ENCODE peak calls at places on chromosomes 5 and 9, in four cellular contexts. S, D, L and R are unnamed samples.

GRCh38 chr5:1187234-1187949 is 14.0 kb upstream of the SLC6A19 start:
- DNase-seq in S (no peak), D (no peak), L (no peak), R (no peak)

GRCh38 chr5:51225671-51226419 is 157.4 kb upstream of the ISL1 start:
- DNase-seq in S (no peak), D (no peak), L (no peak), R (no peak)

GRCh38 chr9:75616841-75617566 is 273.5 kb upstream of the PCSK5 start:
- DNase-seq in S (no peak), D (no peak), L (no peak), R (no peak)

GRCh38 chr5:57695179-57695578 is 212.6 kb upstream of the ACTBL2 start:
- DNase-seq in S (no peak), D (no peak), L (no peak), R (no peak)

GRCh38 chr5:45171563-45171962 is 362.8 kb downstream of the MRPS30 start:
- DNase-seq in S (no peak), D (no peak), L (no peak), R (no peak)

GRCh38 chr5:89320441-89320840 is 437.5 kb upstream of the MEF2C start:
- DNase-seq in S (no peak), D (no peak), L (no peak), R (no peak)

GRCh38 chr5:14440598-14441401 is 140.8 kb upstream of the OTULINL start:
- DNase-seq in S (peak; percentile 89), D (peak; percentile 82), L (no peak), R (no peak)

GRCh38 chr5:95963650-95964410 is 2.2 kb upstream of the ELL2 start:
- DNase-seq in S (no peak), D (no peak), L (no peak), R (no peak)

GRCh38 chr9:115952667-115953316 is 200.8 kb upstream of the PAPPA start:
- DNase-seq in S (peak; percentile 45), D (no peak), L (no peak), R (no peak)

GRCh38 chr9:104682642-104683041 is 11.7 kb upstream of the OR13D1 start:
- DNase-seq in S (peak; percentile 22), D (no peak), L (no peak), R (no peak)

GRCh38 chr9:87447547-87448432 is 49.9 kb upstream of the DAPK1 start:
- DNase-seq in S (no peak), D (no peak), L (no peak), R (no peak)

GRCh38 chr5:100905259-100905914 is 2.3 kb upstream of the ST8SIA4 start:
- DNase-seq in S (no peak), D (no peak), L (no peak), R (no peak)

GRCh38 chr5:76114192-76114795 is 31.1 kb downstream of the SV2C start:
- DNase-seq in S (no peak), D (no peak), L (no peak), R (no peak)

GRCh38 chr5:80125962-80126480 is 90.9 kb downstream of the THBS4 start:
- DNase-seq in S (peak; percentile 64), D (no peak), L (no peak), R (no peak)

GRCh38 chr9:70260007-70260443 is 1.2 kb downstream of the SMC5 start:
- DNase-seq in S (no peak), D (no peak), L (no peak), R (no peak)

GRCh38 chr5:84696651-84697050 is 312.0 kb upstream of the EDIL3 start:
- DNase-seq in S (no peak), D (no peak), L (no peak), R (no peak)

GRCh38 chr5:28666075-28666474 is 1627.7 kb upstream of the CDH9 start:
- DNase-seq in S (no peak), D (no peak), L (no peak), R (no peak)

GRCh38 chr5:172875372-172876279 is 41.6 kb downstream of the ERGIC1 start:
- DNase-seq in S (no peak), D (no peak), L (no peak), R (no peak)

GRCh38 chr5:1726956-1727355 is 72.7 kb downstream of the MRPL36 start:
- DNase-seq in S (no peak), D (peak; percentile 65), L (no peak), R (peak; percentile 21)

GRCh38 chr9:95425910-95426551 is 90.7 kb downstream of the PTCH1 start:
- DNase-seq in S (no peak), D (no peak), L (no peak), R (no peak)

GRCh38 chr9:137127301-137128157 is 11.4 kb upstream of the GRIN1 start:
- DNase-seq in S (no peak), D (no peak), L (no peak), R (no peak)

GRCh38 chr5:157971466-157972324 is 112.8 kb upstream of the CLINT1 start:
- DNase-seq in S (no peak), D (no peak), L (no peak), R (no peak)

GRCh38 chr5:175823731-175824525 is 47.5 kb upstream of the CPLX2 start:
- DNase-seq in S (no peak), D (no peak), L (no peak), R (no peak)

GRCh38 chr5:176387384-176387925 is 943 bp downstream of the NOP16 start:
- DNase-seq in S (no peak), D (no peak), L (no peak), R (no peak)

GRCh38 chr9:124797343-124798103 is 20.6 kb downstream of the OLFML2A start:
- DNase-seq in S (no peak), D (no peak), L (no peak), R (no peak)

GRCh38 chr9:124277420-124277819 is 19.7 kb downstream of the NEK6 start:
- DNase-seq in S (no peak), D (no peak), L (no peak), R (no peak)

GRCh38 chr9:130539473-130540223 is 39.7 kb upstream of the FUBP3 start:
- DNase-seq in S (peak; percentile 40), D (no peak), L (no peak), R (no peak)